ENCODE peak calls at places on chromosomes 6 and 20, in four cellular contexts. T is HepG2, P is K562, X is GM12878. Q is an unnamed sample.

GRCh38 chr6:139240161-139241010 is 51.4 kb downstream of the TXLNB start:
- DNase-seq in T (no peak), P (no peak), X (no peak), Q (no peak)

GRCh38 chr6:11496152-11497060 is 41.1 kb upstream of the TMEM170B start:
- DNase-seq in T (peak; percentile 91), P (peak; percentile 79), X (peak; percentile 84), Q (peak; percentile 58)

GRCh38 chr6:118709859-118710350 is 58.5 kb upstream of the CEP85L start:
- DNase-seq in T (no peak), P (peak; percentile 40), X (peak; percentile 85), Q (no peak)

GRCh38 chr6:26122402-26122792 is 35.2 kb downstream of the HFE start:
- DNase-seq in T (peak; percentile 79), P (no peak), X (no peak), Q (peak; percentile 21)

GRCh38 chr6:75167426-75167825 is 38.4 kb downstream of the COL12A1 start:
- DNase-seq in T (no peak), P (no peak), X (no peak), Q (no peak)

GRCh38 chr6:146985111-146985510 is 219.1 kb upstream of the STXBP5 start:
- DNase-seq in T (peak; percentile 97), P (peak; percentile 29), X (no peak), Q (no peak)

GRCh38 chr20:51800132-51800721 is 2.1 kb downstream of the SALL4 start:
- DNase-seq in T (peak; percentile 48), P (peak; percentile 75), X (no peak), Q (peak; percentile 98)

GRCh38 chr6:89597372-89597771 is 41.2 kb downstream of the LYRM2 start:
- DNase-seq in T (no peak), P (no peak), X (no peak), Q (no peak)

GRCh38 chr20:23002276-23002675 is 32.8 kb upstream of the SSTR4 start:
- DNase-seq in T (no peak), P (no peak), X (no peak), Q (no peak)

GRCh38 chr6:116528163-116528562 is 16.7 kb downstream of the CALHM5 start:
- DNase-seq in T (no peak), P (no peak), X (no peak), Q (no peak)

GRCh38 chr20:16476032-16476431 is 97.2 kb downstream of the KIF16B start:
- DNase-seq in T (peak; percentile 76), P (peak; percentile 24), X (peak; percentile 28), Q (no peak)

GRCh38 chr6:113122060-113122459 is 735.1 kb upstream of the MARCKS start:
- DNase-seq in T (peak; percentile 25), P (no peak), X (no peak), Q (peak; percentile 21)

GRCh38 chr6:3230275-3231212 is 3.1 kb upstream of the TUBB2B start:
- DNase-seq in T (no peak), P (no peak), X (no peak), Q (peak; percentile 59)

GRCh38 chr6:73074175-73074574 is 151.1 kb downstream of the KHDC1L start:
- DNase-seq in T (no peak), P (no peak), X (no peak), Q (no peak)

GRCh38 chr20:1185781-1186334 is 1.1 kb upstream of the TMEM74B start:
- DNase-seq in T (peak; percentile 63), P (peak; percentile 71), X (no peak), Q (peak; percentile 70)

GRCh38 chr6:106116125-106116524 is 30.0 kb downstream of the PRDM1 start:
- DNase-seq in T (no peak), P (no peak), X (no peak), Q (no peak)

DNA sequence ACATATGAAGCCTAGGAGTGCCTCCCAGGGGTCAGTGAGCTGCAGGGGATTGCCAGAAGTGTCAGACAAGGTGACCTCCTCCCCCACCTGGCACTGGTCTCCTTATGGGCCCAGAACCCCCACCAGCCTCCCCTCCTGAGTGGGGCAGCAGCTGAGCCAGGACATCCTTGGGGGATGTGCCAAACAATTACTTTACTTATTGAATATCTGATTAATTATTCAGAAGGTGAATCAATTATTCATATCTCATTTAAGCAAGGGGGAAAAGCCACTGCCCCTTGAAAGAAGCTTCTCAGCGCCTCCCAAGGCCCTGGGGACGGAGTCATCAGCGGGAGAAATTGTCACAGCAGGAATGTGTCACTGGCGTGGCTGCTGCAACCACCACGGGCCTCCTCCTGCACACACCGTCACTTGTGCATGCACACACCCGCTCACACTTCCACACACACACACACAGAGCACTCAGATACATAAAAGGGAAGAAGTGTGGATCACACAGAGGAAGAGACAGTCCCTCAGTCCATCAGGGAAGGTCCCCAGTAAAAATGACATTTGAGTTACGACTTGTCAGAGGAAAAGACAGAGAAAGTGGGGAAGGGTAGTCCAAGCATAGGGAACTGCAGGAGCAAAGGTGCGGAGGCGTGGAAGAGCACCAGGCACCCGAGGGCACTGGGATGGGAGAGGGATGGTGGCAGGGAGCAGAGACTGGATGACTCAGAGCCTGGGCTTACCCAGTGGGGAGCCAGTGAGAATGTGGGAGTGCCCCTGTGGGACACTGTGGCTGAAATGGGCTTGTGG is 123.6 kb upstream of the MAFB start:
- DNase-seq in T (no peak), P (no peak), X (no peak), Q (no peak)
- TF ChIP-seq CBFB in T (no peak), P (no peak), X (no peak), Q (no peak)

GRCh38 chr6:145091102-145091826 is 644.1 kb downstream of the EPM2A start:
- DNase-seq in T (peak; percentile 53), P (no peak), X (no peak), Q (no peak)

GRCh38 chr6:145096846-145097245 is 638.5 kb downstream of the EPM2A start:
- DNase-seq in T (no peak), P (no peak), X (no peak), Q (no peak)

GRCh38 chr6:145092554-145092953 is 642.8 kb downstream of the EPM2A start:
- DNase-seq in T (no peak), P (no peak), X (no peak), Q (no peak)

GRCh38 chr6:145091827-145092164 is 643.5 kb downstream of the EPM2A start:
- DNase-seq in T (no peak), P (no peak), X (no peak), Q (no peak)

GRCh38 chr6:145093226-145093625 is 642.1 kb downstream of the EPM2A start:
- DNase-seq in T (no peak), P (no peak), X (no peak), Q (no peak)
- TF ChIP-seq CBFB in T (no peak), P (no peak), X (no peak), Q (no peak)

GRCh38 chr6:165244524-165245247 is 64.7 kb downstream of the C6orf118 start:
- DNase-seq in T (no peak), P (no peak), X (no peak), Q (no peak)
- TF ChIP-seq CBFB in T (no peak), P (no peak), X (no peak), Q (no peak)

GRCh38 chr6:20126102-20126752 is 86.0 kb downstream of the MBOAT1 start:
- DNase-seq in T (no peak), P (no peak), X (no peak), Q (no peak)
- TF ChIP-seq CBFB in T (no peak), P (no peak), X (no peak), Q (no peak)

DNA sequence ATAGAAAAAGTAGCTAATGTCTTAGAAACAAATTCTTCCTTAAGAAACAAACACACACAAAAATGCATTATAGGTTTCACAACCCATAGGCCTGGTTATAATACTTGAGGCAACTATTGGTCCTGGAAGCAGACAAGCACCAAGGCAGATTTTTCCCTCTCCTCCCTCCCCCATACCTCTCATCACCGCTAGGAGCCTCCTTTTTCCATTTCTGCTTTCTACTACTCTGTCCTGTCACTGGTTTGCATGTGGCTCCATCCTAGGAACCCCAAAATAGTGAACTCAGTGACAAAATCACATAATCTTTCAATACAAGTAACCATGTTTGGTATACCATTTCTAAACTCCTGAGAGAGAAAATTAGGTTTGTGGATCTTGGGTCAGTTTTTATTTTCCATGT is 66.1 kb downstream of the HMGCLL1 start:
- DNase-seq in T (no peak), P (no peak), X (no peak), Q (no peak)
- TF ChIP-seq CBFB in T (no peak), P (no peak), X (no peak), Q (no peak)

GRCh38 chr20:56171087-56172012 is 77.2 kb upstream of the MC3R start:
- DNase-seq in T (peak; percentile 41), P (no peak), X (no peak), Q (no peak)
- TF ChIP-seq CBFB in T (no peak), P (no peak), X (no peak), Q (no peak)

GRCh38 chr6:126661646-126662045 is 321.7 kb downstream of the CENPW start:
- DNase-seq in T (no peak), P (no peak), X (no peak), Q (no peak)
- TF ChIP-seq CBFB in T (no peak), P (no peak), X (no peak), Q (no peak)

GRCh38 chr6:165308926-165309731 is at the start of gene C6orf118:
- DNase-seq in T (no peak), P (no peak), X (no peak), Q (peak; percentile 84)
- TF ChIP-seq CBFB in T (no peak), P (no peak), X (no peak), Q (no peak)